ENCODE peak calls at places on chromosome 15, in eight cellular contexts. X, T, Z, U, H, C, E and K are unnamed samples.

GRCh38 chr15:25883860-25884259 is 20.7 kb upstream of the ATP10A start:
- DNase-seq in X (no peak), T (no peak), Z (peak), U (no peak), H (no peak), C (no peak), E (no peak), K (no peak)

GRCh38 chr15:98547741-98548166 is 100.6 kb upstream of the IGF1R start:
- DNase-seq in X (no peak), T (no peak), Z (no peak), U (no peak), H (no peak), C (no peak), E (no peak), K (peak)

GRCh38 chr15:39364721-39365120 is 216.2 kb upstream of the THBS1 start:
- DNase-seq in X (no peak), T (no peak), Z (no peak), U (no peak), H (no peak), C (no peak), E (no peak), K (no peak)

GRCh38 chr15:48283361-48284157 is 47.7 kb upstream of the DUT start:
- DNase-seq in X (no peak), T (no peak), Z (no peak), U (no peak), H (no peak), C (no peak), E (no peak), K (no peak)

GRCh38 chr15:46961795-46962194 is 755.5 kb upstream of the SEMA6D start:
- DNase-seq in X (no peak), T (no peak), Z (no peak), U (no peak), H (no peak), C (peak), E (no peak), K (no peak)

GRCh38 chr15:78070049-78070698 is 7.3 kb downstream of the TBC1D2B start:
- DNase-seq in X (no peak), T (no peak), Z (no peak), U (peak), H (no peak), C (no peak), E (no peak), K (peak)

GRCh38 chr15:98609144-98609852 is 39.0 kb upstream of the IGF1R start:
- DNase-seq in X (peak), T (peak), Z (peak), U (no peak), H (no peak), C (peak), E (no peak), K (no peak)

GRCh38 chr15:70358011-70358819 is 260.5 kb upstream of the TLE3 start:
- DNase-seq in X (no peak), T (no peak), Z (no peak), U (no peak), H (no peak), C (no peak), E (no peak), K (no peak)